ENCODE peak calls at places on chromosomes 7 and 10, in five cellular contexts. F is NCI-H2171; I is left ventricle myocardium superior; N is stimulated activated CD4-positive, alpha-beta T cell treated with anti-CD3 and anti-CD28 coated beads, Interleukin-1b, Interleukin-23, amount 100 ng/mL, for 1 hour; T is brain microvascular endothelial cell. K is an unnamed sample.

GRCh38 chr7:94974436-94974835 is 67.0 kb downstream of the PPP1R9A start:
- DNase-seq in F (no peak), I (no peak), N (no peak), T (peak; percentile 9), K (no peak)

GRCh38 chr10:70493660-70494234 is 15.2 kb downstream of the PALD1 start:
- DNase-seq in F (no peak), I (no peak), N (no peak), T (no peak), K (peak; percentile 82)

GRCh38 chr10:124636271-124636993 is 107.7 kb downstream of the FAM53B start:
- DNase-seq in F (no peak), I (peak; percentile 28), N (no peak), T (no peak), K (no peak)

GRCh38 chr7:8214162-8214897 is 47.6 kb downstream of the ICA1 start:
- DNase-seq in F (no peak), I (no peak), N (no peak), T (no peak), K (peak; percentile 77)

GRCh38 chr7:101124376-101125056 is 2.4 kb upstream of the SERPINE1 start:
- DNase-seq in F (no peak), I (no peak), N (no peak), T (peak; percentile 90), K (peak; percentile 80)

GRCh38 chr10:77666821-77667220 is 29.2 kb upstream of the KCNMA1 start:
- DNase-seq in F (no peak), I (no peak), N (no peak), T (no peak), K (no peak)

GRCh38 chr7:133973710-133974109 is 153.4 kb upstream of the LRGUK start:
- DNase-seq in F (no peak), I (no peak), N (no peak), T (no peak), K (no peak)

GRCh38 chr7:5282464-5283316 is at the start of gene SLC29A4:
- DNase-seq in F (peak; percentile 27), I (peak; percentile 79), N (no peak), T (no peak), K (peak; percentile 57)

GRCh38 chr7:71345485-71345884 is 213.5 kb downstream of the GALNT17 start:
- DNase-seq in F (no peak), I (no peak), N (no peak), T (no peak), K (no peak)

GRCh38 chr7:72140566-72140965 is 271.6 kb downstream of the CALN1 start:
- DNase-seq in F (no peak), I (no peak), N (no peak), T (no peak), K (no peak)

GRCh38 chr7:23394828-23395227 is 75.5 kb downstream of the IGF2BP3 start:
- DNase-seq in F (peak; percentile 71), I (no peak), N (no peak), T (no peak), K (no peak)

GRCh38 chr10:9579110-9579705 is 1438.5 kb upstream of the CELF2 start:
- DNase-seq in F (no peak), I (no peak), N (no peak), T (no peak), K (no peak)

GRCh38 chr10:18418579-18419210 is 232.7 kb downstream of the NSUN6 start:
- DNase-seq in F (no peak), I (no peak), N (no peak), T (peak; percentile 18), K (no peak)

GRCh38 chr10:81414038-81414437 is 461.0 kb upstream of the NRG3 start:
- DNase-seq in F (no peak), I (no peak), N (no peak), T (no peak), K (peak; percentile 72)

GRCh38 chr7:134108803-134109202 is 18.3 kb upstream of the LRGUK start:
- DNase-seq in F (no peak), I (no peak), N (no peak), T (no peak), K (no peak)

GRCh38 chr7:92837214-92837749 is 909 bp upstream of the CDK6 start:
- DNase-seq in F (no peak), I (no peak), N (no peak), T (no peak), K (no peak)

GRCh38 chr7:29457141-29457561 is 106.5 kb upstream of the PRR15 start:
- DNase-seq in F (no peak), I (no peak), N (no peak), T (peak; percentile 34), K (peak; percentile 97)